ENCODE peak calls at places on chromosomes 3 and 15, in nine cellular contexts. A is T-helper 17 cell, E is AG10803, N is right atrium auricular region, D is bronchial epithelial cell, Q is stomach, Z is NCI-H1105, R is amniotic epithelial cell, T is GM12865. P is an unnamed sample.

GRCh38 chr15:33154366-33155166 is 39.9 kb downstream of the FMN1 start:
- DNase-seq in Z (no peak), T (no peak), A (no peak), E (peak), D (peak), N (no peak), Q (no peak), R (peak), P (peak)

GRCh38 chr15:100788731-100789105 is 90.9 kb upstream of the ALDH1A3 start:
- DNase-seq in Z (no peak), N (peak), R (no peak), E (no peak), D (no peak), A (no peak), Q (no peak), T (no peak), P (no peak)

GRCh38 chr3:132418916-132419315 is 1.6 kb downstream of the DNAJC13 start:
- DNase-seq in N (no peak), T (no peak), R (peak), D (peak), E (peak), Z (no peak), Q (no peak), A (no peak), P (no peak)

GRCh38 chr15:95129589-95129988 is 898.2 kb downstream of the MCTP2 start:
- DNase-seq in R (no peak), T (no peak), D (no peak), A (no peak), Q (no peak), Z (no peak), N (no peak), E (peak), P (no peak)

GRCh38 chr3:51500632-51501131 is 867 bp upstream of the DCAF1 start:
- DNase-seq in D (no peak), R (no peak), Q (no peak), Z (no peak), E (no peak), N (no peak), T (no peak), A (no peak), P (no peak)

GRCh38 chr3:159994182-159994581 is 5.5 kb downstream of the IL12A start:
- DNase-seq in A (no peak), Z (no peak), Q (no peak), R (no peak), T (no peak), D (no peak), N (no peak), E (no peak), P (no peak)

GRCh38 chr3:160707187-160707789 is 30.3 kb downstream of the ARL14 start:
- DNase-seq in Z (peak), E (peak), R (peak), Q (no peak), T (peak), N (no peak), D (peak), A (no peak), P (peak)

GRCh38 chr15:91926871-91927270 is 73.4 kb downstream of the SLCO3A1 start:
- DNase-seq in Q (no peak), D (no peak), N (no peak), E (peak), R (no peak), A (no peak), T (no peak), Z (no peak), P (no peak)

GRCh38 chr3:134879991-134880390 is 84.9 kb downstream of the EPHB1 start:
- DNase-seq in T (no peak), Q (no peak), A (no peak), E (no peak), D (no peak), Z (no peak), R (no peak), N (no peak), P (no peak)

GRCh38 chr3:58544546-58544945 is 7.6 kb upstream of the ACOX2 start:
- DNase-seq in D (no peak), A (no peak), Z (no peak), R (no peak), T (no peak), Q (no peak), E (peak), N (no peak), P (no peak)

GRCh38 chr3:79003994-79004393 is 763.8 kb downstream of the ROBO1 start:
- DNase-seq in E (no peak), A (no peak), T (no peak), Z (no peak), N (no peak), Q (no peak), R (no peak), D (no peak), P (no peak)

GRCh38 chr15:68806220-68807105 is 14.2 kb downstream of the ANP32A start:
- DNase-seq in D (no peak), A (no peak), Z (no peak), R (no peak), N (no peak), T (no peak), Q (no peak), E (no peak), P (no peak)

GRCh38 chr15:37099321-37100108 is 834 bp downstream of the MEIS2 start:
- DNase-seq in Q (no peak), D (peak), A (no peak), E (no peak), R (peak), N (no peak), Z (no peak), T (peak), P (peak)

GRCh38 chr15:45268135-45268534 is 16.1 kb downstream of the SLC28A2 start:
- DNase-seq in A (no peak), Z (no peak), D (peak), T (peak), E (no peak), Q (peak), N (no peak), R (no peak), P (no peak)

GRCh38 chr3:168093229-168093628 is 2.5 kb downstream of the GOLIM4 start:
- DNase-seq in Z (no peak), A (no peak), D (no peak), Q (no peak), N (no peak), T (no peak), R (no peak), E (no peak), P (no peak)

GRCh38 chr3:129501630-129502029 is 26.8 kb upstream of the RHO start:
- DNase-seq in Z (no peak), E (no peak), R (no peak), A (no peak), Q (no peak), T (no peak), D (no peak), N (no peak), P (no peak)

GRCh38 chr3:138593488-138594149 is 441 bp downstream of the CEP70 start:
- DNase-seq in Q (no peak), T (no peak), A (no peak), Z (no peak), D (peak), N (no peak), E (peak), R (no peak), P (no peak)

GRCh38 chr15:58241872-58242271 is 103.7 kb downstream of the AQP9 start:
- DNase-seq in R (no peak), A (no peak), N (no peak), T (no peak), Z (peak), Q (no peak), D (peak), E (peak), P (no peak)

GRCh38 chr15:48577495-48577894 is 68.0 kb downstream of the FBN1 start:
- DNase-seq in E (no peak), Q (no peak), R (no peak), Z (no peak), D (peak), T (no peak), N (no peak), A (no peak), P (peak)

GRCh38 chr3:37174532-37175126 is at the start of gene LRRFIP2:
- DNase-seq in N (no peak), T (peak), Z (no peak), Q (no peak), R (peak), E (peak), D (peak), A (no peak), P (peak)

GRCh38 chr3:73734376-73734775 is 109.6 kb upstream of the PDZRN3 start:
- DNase-seq in T (no peak), A (no peak), R (no peak), E (no peak), Z (no peak), D (no peak), N (no peak), Q (no peak), P (no peak)

GRCh38 chr3:156620260-156620659 is 54.1 kb upstream of the TIPARP start:
- DNase-seq in E (no peak), A (no peak), Z (peak), D (peak), R (peak), Q (no peak), N (no peak), T (peak), P (no peak)

GRCh38 chr3:76387000-76387399 is 601.7 kb upstream of the ZNF717 start:
- DNase-seq in A (no peak), R (no peak), D (no peak), T (no peak), N (no peak), E (no peak), Q (no peak), Z (no peak), P (no peak)

GRCh38 chr15:90478981-90479481 is 50.7 kb upstream of the CRTC3 start:
- DNase-seq in R (peak), T (no peak), Q (peak), Z (no peak), D (no peak), N (no peak), A (no peak), E (no peak), P (peak)

GRCh38 chr15:69793783-69794451 is 303.8 kb downstream of the TLE3 start:
- DNase-seq in Q (no peak), D (no peak), R (no peak), A (no peak), T (no peak), Z (no peak), N (peak), E (no peak), P (peak)

GRCh38 chr3:108022316-108023150 is 68.3 kb downstream of the CD47 start:
- DNase-seq in Q (no peak), N (no peak), E (no peak), D (no peak), Z (no peak), T (no peak), A (no peak), R (peak), P (no peak)

GRCh38 chr3:49807427-49808114 is 4.5 kb downstream of the INKA1 start:
- DNase-seq in R (no peak), E (no peak), D (peak), T (peak), A (no peak), Q (no peak), N (no peak), Z (no peak), P (no peak)

P was measured in astrocyte of the hippocampus.